ENCODE peak calls at places on chromosomes 3 and 15, in five cellular contexts. T, I, U, B and H are unnamed samples.

GRCh38 chr3:182078314-182078713 is 366.6 kb downstream of the SOX2 start:
- DNase-seq in T (no peak), I (no peak), U (no peak), B (no peak), H (no peak)

GRCh38 chr3:13144163-13145023 is 71.2 kb upstream of the IQSEC1 start:
- DNase-seq in T (no peak), I (no peak), U (no peak), B (no peak), H (no peak)

GRCh38 chr3:52529376-52530333 is 4.0 kb downstream of the NT5DC2 start:
- DNase-seq in T (no peak), I (no peak), U (no peak), B (no peak), H (no peak)

GRCh38 chr15:72288796-72289596 is 16.6 kb upstream of the PARP6 start:
- DNase-seq in T (no peak), I (no peak), U (no peak), B (no peak), H (no peak)

GRCh38 chr3:69086133-69086722 is 1.5 kb downstream of the ARL6IP5 start:
- DNase-seq in T (peak), I (peak), U (no peak), B (peak), H (peak)

GRCh38 chr15:31172606-31173005 is 71.1 kb upstream of the TRPM1 start:
- DNase-seq in T (no peak), I (no peak), U (no peak), B (no peak), H (peak)

GRCh38 chr3:35383719-35384555 is 255.4 kb upstream of the ARPP21 start:
- DNase-seq in T (no peak), I (peak), U (peak), B (no peak), H (no peak)

GRCh38 chr3:42685363-42685881 is at the start of gene KLHL40:
- DNase-seq in T (no peak), I (no peak), U (no peak), B (no peak), H (no peak)

GRCh38 chr3:172622916-172623700 is 87.8 kb downstream of the NCEH1 start:
- DNase-seq in T (no peak), I (peak), U (no peak), B (peak), H (peak)

GRCh38 chr15:35060591-35060990 is 24.5 kb downstream of the NANOGP8 start:
- DNase-seq in T (no peak), I (no peak), U (no peak), B (no peak), H (no peak)

GRCh38 chr15:44738340-44738984 is 2.1 kb downstream of the TRIM69 start:
- DNase-seq in T (no peak), I (peak), U (peak), B (no peak), H (peak)

GRCh38 chr3:168116279-168116678 is 20.6 kb upstream of the GOLIM4 start:
- DNase-seq in T (no peak), I (no peak), U (no peak), B (no peak), H (peak)

GRCh38 chr3:36579746-36580145 is 184.6 kb downstream of the DCLK3 start:
- DNase-seq in T (no peak), I (peak), U (no peak), B (no peak), H (no peak)

GRCh38 chr3:152574461-152575079 is 260.4 kb upstream of the P2RY1 start:
- DNase-seq in T (no peak), I (peak), U (peak), B (peak), H (peak)

GRCh38 chr3:193903976-193904375 is 232.0 kb upstream of the HES1 start:
- DNase-seq in T (no peak), I (peak), U (peak), B (no peak), H (no peak)

GRCh38 chr15:101206173-101206572 is 45.7 kb downstream of the CHSY1 start:
- DNase-seq in T (peak), I (no peak), U (no peak), B (peak), H (peak)

GRCh38 chr15:74977599-74977998 is 17.8 kb upstream of the SCAMP5 start:
- DNase-seq in T (no peak), I (no peak), U (peak), B (no peak), H (no peak)

GRCh38 chr3:184491011-184491576 is 70.5 kb upstream of the EPHB3 start:
- DNase-seq in T (no peak), I (no peak), U (no peak), B (no peak), H (no peak)

GRCh38 chr15:91228391-91228790 is 128.3 kb downstream of the SV2B start:
- DNase-seq in T (no peak), I (no peak), U (peak), B (no peak), H (no peak)

GRCh38 chr3:10015476-10015904 is 10.7 kb upstream of the FANCD2 start:
- DNase-seq in T (no peak), I (no peak), U (no peak), B (no peak), H (peak)

GRCh38 chr3:22318325-22318724 is 567.3 kb upstream of the ZNF385D start:
- DNase-seq in T (no peak), I (no peak), U (no peak), B (no peak), H (no peak)

GRCh38 chr3:27166888-27167287 is 202.3 kb downstream of the NEK10 start:
- DNase-seq in T (no peak), I (no peak), U (no peak), B (no peak), H (peak)

GRCh38 chr3:27646891-27647290 is 75.2 kb downstream of the EOMES start:
- DNase-seq in T (no peak), I (no peak), U (no peak), B (no peak), H (no peak)

GRCh38 chr15:35450492-35450891 is 95.5 kb downstream of the DPH6 start:
- DNase-seq in T (no peak), I (no peak), U (no peak), B (no peak), H (peak)

GRCh38 chr3:81788044-81788443 is 26.6 kb upstream of the GBE1 start:
- DNase-seq in T (no peak), I (no peak), U (no peak), B (no peak), H (no peak)

GRCh38 chr15:88894819-88895767 is at the start of gene HAPLN3:
- DNase-seq in T (no peak), I (no peak), U (no peak), B (peak), H (peak)

GRCh38 chr15:77012117-77012712 is 17.3 kb downstream of the PSTPIP1 start:
- DNase-seq in T (no peak), I (no peak), U (no peak), B (no peak), H (no peak)